ENCODE peak calls at places on chromosomes 7 and 10, in seven cellular contexts. One of them, this sample, is unnamed.

GRCh38 chr7:33744293-33744692 is 161.0 kb upstream of the BMPER start:
- DNase-seq in WTC11: no peak
- DNase-seq in neural progenitor cell: peak; percentile 63
- DNase-seq in effector memory CD8-positive, alpha-beta T cell: no peak
- DNase-seq in sigmoid colon: no peak
- DNase-seq in COR-L47: peak; percentile 65
- DNase-seq in activated CD4-positive, alpha-beta T cell treated with anti-CD3 and anti-CD28 coated beads for 48 hours: no peak
- DNase-seq in this sample: no peak

GRCh38 chr10:17984056-17984455 is 32.3 kb downstream of the SLC39A12 start:
- DNase-seq in effector memory CD8-positive, alpha-beta T cell: no peak
- DNase-seq in sigmoid colon: no peak
- DNase-seq in neural progenitor cell: no peak
- DNase-seq in WTC11: no peak
- DNase-seq in activated CD4-positive, alpha-beta T cell treated with anti-CD3 and anti-CD28 coated beads for 48 hours: no peak
- DNase-seq in COR-L47: no peak
- DNase-seq in this sample: no peak

GRCh38 chr7:37973915-37974314 is 53.5 kb downstream of the EPDR1 start:
- DNase-seq in activated CD4-positive, alpha-beta T cell treated with anti-CD3 and anti-CD28 coated beads for 48 hours: no peak
- DNase-seq in effector memory CD8-positive, alpha-beta T cell: no peak
- DNase-seq in COR-L47: no peak
- DNase-seq in neural progenitor cell: no peak
- DNase-seq in WTC11: no peak
- DNase-seq in sigmoid colon: no peak
- DNase-seq in this sample: no peak

GRCh38 chr10:57628592-57629284 is 639.0 kb downstream of the IPMK start:
- DNase-seq in COR-L47: peak; percentile 44
- DNase-seq in neural progenitor cell: no peak
- DNase-seq in effector memory CD8-positive, alpha-beta T cell: no peak
- DNase-seq in sigmoid colon: no peak
- DNase-seq in activated CD4-positive, alpha-beta T cell treated with anti-CD3 and anti-CD28 coated beads for 48 hours: no peak
- DNase-seq in WTC11: no peak
- DNase-seq in this sample: no peak

GRCh38 chr10:133275683-133276092 is 980 bp downstream of the ADAM8 start:
- DNase-seq in WTC11: no peak
- DNase-seq in effector memory CD8-positive, alpha-beta T cell: peak; percentile 49
- DNase-seq in COR-L47: no peak
- DNase-seq in sigmoid colon: no peak
- DNase-seq in activated CD4-positive, alpha-beta T cell treated with anti-CD3 and anti-CD28 coated beads for 48 hours: peak; percentile 74
- DNase-seq in neural progenitor cell: no peak
- DNase-seq in this sample: no peak

GRCh38 chr10:59682986-59683937 is 26.4 kb downstream of the SLC16A9 start:
- DNase-seq in neural progenitor cell: no peak
- DNase-seq in WTC11: no peak
- DNase-seq in sigmoid colon: no peak
- DNase-seq in COR-L47: no peak
- DNase-seq in effector memory CD8-positive, alpha-beta T cell: no peak
- DNase-seq in activated CD4-positive, alpha-beta T cell treated with anti-CD3 and anti-CD28 coated beads for 48 hours: no peak
- DNase-seq in this sample: no peak

GRCh38 chr10:129849452-129849750 is 114.7 kb downstream of the EBF3 start:
- DNase-seq in activated CD4-positive, alpha-beta T cell treated with anti-CD3 and anti-CD28 coated beads for 48 hours: no peak
- DNase-seq in COR-L47: no peak
- DNase-seq in WTC11: no peak
- DNase-seq in effector memory CD8-positive, alpha-beta T cell: no peak
- DNase-seq in sigmoid colon: no peak
- DNase-seq in neural progenitor cell: no peak
- DNase-seq in this sample: no peak

GRCh38 chr10:74113546-74113945 is 37.1 kb downstream of the AP3M1 start:
- DNase-seq in activated CD4-positive, alpha-beta T cell treated with anti-CD3 and anti-CD28 coated beads for 48 hours: no peak
- DNase-seq in COR-L47: no peak
- DNase-seq in effector memory CD8-positive, alpha-beta T cell: no peak
- DNase-seq in WTC11: no peak
- DNase-seq in neural progenitor cell: no peak
- DNase-seq in sigmoid colon: no peak
- DNase-seq in this sample: no peak

GRCh38 chr10:78304091-78305045 is 270.7 kb downstream of the RPS24 start:
- DNase-seq in WTC11: no peak
- DNase-seq in neural progenitor cell: no peak
- DNase-seq in effector memory CD8-positive, alpha-beta T cell: no peak
- DNase-seq in sigmoid colon: peak; percentile 58
- DNase-seq in activated CD4-positive, alpha-beta T cell treated with anti-CD3 and anti-CD28 coated beads for 48 hours: no peak
- DNase-seq in COR-L47: no peak
- DNase-seq in this sample: peak; percentile 76

GRCh38 chr10:47359101-47359500 is 10.9 kb downstream of the RBP3 start:
- DNase-seq in activated CD4-positive, alpha-beta T cell treated with anti-CD3 and anti-CD28 coated beads for 48 hours: no peak
- DNase-seq in effector memory CD8-positive, alpha-beta T cell: no peak
- DNase-seq in sigmoid colon: no peak
- DNase-seq in WTC11: no peak
- DNase-seq in neural progenitor cell: no peak
- DNase-seq in COR-L47: no peak
- DNase-seq in this sample: no peak

GRCh38 chr7:101739757-101740398 is 77.5 kb upstream of the CUX1 start:
- DNase-seq in neural progenitor cell: no peak
- DNase-seq in WTC11: no peak
- DNase-seq in activated CD4-positive, alpha-beta T cell treated with anti-CD3 and anti-CD28 coated beads for 48 hours: no peak
- DNase-seq in effector memory CD8-positive, alpha-beta T cell: no peak
- DNase-seq in COR-L47: no peak
- DNase-seq in sigmoid colon: no peak
- DNase-seq in this sample: no peak

GRCh38 chr10:92790449-92790848 is 57.9 kb upstream of the EXOC6 start:
- DNase-seq in COR-L47: no peak
- DNase-seq in effector memory CD8-positive, alpha-beta T cell: no peak
- DNase-seq in activated CD4-positive, alpha-beta T cell treated with anti-CD3 and anti-CD28 coated beads for 48 hours: no peak
- DNase-seq in WTC11: no peak
- DNase-seq in neural progenitor cell: no peak
- DNase-seq in sigmoid colon: no peak
- DNase-seq in this sample: no peak

GRCh38 chr10:77970869-77971803 is 44.6 kb upstream of the DLG5 start:
- DNase-seq in effector memory CD8-positive, alpha-beta T cell: no peak
- DNase-seq in neural progenitor cell: peak; percentile 56
- DNase-seq in sigmoid colon: peak; percentile 97
- DNase-seq in COR-L47: no peak
- DNase-seq in activated CD4-positive, alpha-beta T cell treated with anti-CD3 and anti-CD28 coated beads for 48 hours: no peak
- DNase-seq in WTC11: no peak
- DNase-seq in this sample: peak; percentile 33

GRCh38 chr7:138564365-138564764 is 104.3 kb downstream of the TRIM24 start:
- DNase-seq in sigmoid colon: no peak
- DNase-seq in WTC11: no peak
- DNase-seq in effector memory CD8-positive, alpha-beta T cell: no peak
- DNase-seq in neural progenitor cell: no peak
- DNase-seq in activated CD4-positive, alpha-beta T cell treated with anti-CD3 and anti-CD28 coated beads for 48 hours: no peak
- DNase-seq in COR-L47: no peak
- DNase-seq in this sample: no peak

GRCh38 chr10:100899181-100899580 is 13.6 kb upstream of the SLF2 start:
- DNase-seq in COR-L47: no peak
- DNase-seq in neural progenitor cell: no peak
- DNase-seq in effector memory CD8-positive, alpha-beta T cell: no peak
- DNase-seq in WTC11: no peak
- DNase-seq in sigmoid colon: no peak
- DNase-seq in activated CD4-positive, alpha-beta T cell treated with anti-CD3 and anti-CD28 coated beads for 48 hours: no peak
- DNase-seq in this sample: no peak

GRCh38 chr7:35259555-35259954 is 5.7 kb upstream of the TBX20 start:
- DNase-seq in activated CD4-positive, alpha-beta T cell treated with anti-CD3 and anti-CD28 coated beads for 48 hours: no peak
- DNase-seq in COR-L47: no peak
- DNase-seq in sigmoid colon: no peak
- DNase-seq in WTC11: no peak
- DNase-seq in neural progenitor cell: no peak
- DNase-seq in effector memory CD8-positive, alpha-beta T cell: no peak
- DNase-seq in this sample: no peak

GRCh38 chr7:103524042-103524907 is 78.3 kb upstream of the SLC26A5 start:
- DNase-seq in activated CD4-positive, alpha-beta T cell treated with anti-CD3 and anti-CD28 coated beads for 48 hours: no peak
- DNase-seq in neural progenitor cell: peak; percentile 13
- DNase-seq in effector memory CD8-positive, alpha-beta T cell: no peak
- DNase-seq in WTC11: no peak
- DNase-seq in sigmoid colon: no peak
- DNase-seq in COR-L47: peak; percentile 31
- DNase-seq in this sample: no peak

GRCh38 chr7:151085691-151086620 is at the start of gene AGAP3:
- DNase-seq in effector memory CD8-positive, alpha-beta T cell: no peak
- DNase-seq in neural progenitor cell: peak; percentile 95
- DNase-seq in activated CD4-positive, alpha-beta T cell treated with anti-CD3 and anti-CD28 coated beads for 48 hours: peak; percentile 62
- DNase-seq in COR-L47: peak; percentile 91
- DNase-seq in sigmoid colon: peak; percentile 94
- DNase-seq in WTC11: peak; percentile 83
- DNase-seq in this sample: peak; percentile 95

This sample was measured in spleen.